ENCODE peak calls at places on chromosomes 2 and 18, in four cellular contexts. X, J, C and S are unnamed samples.

GRCh38 chr2:85888020-85888744 is 608 bp downstream of the ST3GAL5 start:
- DNase-seq in J (peak; percentile 25), C (no peak), X (no peak), S (peak; percentile 16)

GRCh38 chr2:147051248-147051647 is 793.6 kb upstream of the ACVR2A start:
- DNase-seq in J (no peak), X (no peak), C (no peak), S (no peak)

GRCh38 chr2:164620873-164621760 is at the start of gene GRB14:
- DNase-seq in C (no peak), X (no peak), J (no peak), S (no peak)

GRCh38 chr2:231176061-231176460 is 22.4 kb upstream of the ARMC9 start:
- DNase-seq in C (no peak), J (no peak), X (no peak), S (no peak)

GRCh38 chr2:140248623-140249022 is 1468.4 kb upstream of the NXPH2 start:
- DNase-seq in X (no peak), C (no peak), J (no peak), S (no peak)

GRCh38 chr2:181371782-181372292 is 85.3 kb upstream of the ITGA4 start:
- DNase-seq in C (no peak), J (no peak), X (no peak), S (no peak)

GRCh38 chr2:4214444-4215295 is 511.3 kb downstream of the DCDC2C start:
- DNase-seq in J (no peak), X (no peak), C (no peak), S (no peak)

GRCh38 chr2:152550386-152550785 is 166.9 kb downstream of the PRPF40A start:
- DNase-seq in X (no peak), C (no peak), J (no peak), S (no peak)

GRCh38 chr2:240469239-240469636 is 33.8 kb downstream of the GPC1 start:
- DNase-seq in J (no peak), C (no peak), X (no peak), S (no peak)

GRCh38 chr18:37385846-37386435 is 179.7 kb downstream of the CELF4 start:
- DNase-seq in J (no peak), X (peak; percentile 28), C (no peak), S (no peak)

GRCh38 chr2:158779621-158780020 is 15.5 kb upstream of the DAPL1 start:
- DNase-seq in X (no peak), C (no peak), J (no peak), S (no peak)

GRCh38 chr2:98188351-98189046 is 101.5 kb downstream of the VWA3B start:
- DNase-seq in J (no peak), X (no peak), C (no peak), S (no peak)

GRCh38 chr2:96874099-96874831 is 4.4 kb upstream of the SEMA4C start:
- DNase-seq in J (no peak), C (peak; percentile 76), X (no peak), S (no peak)

GRCh38 chr18:58202406-58202730 is 158.3 kb downstream of the NEDD4L start:
- DNase-seq in X (no peak), C (no peak), J (no peak), S (no peak)

DNA sequence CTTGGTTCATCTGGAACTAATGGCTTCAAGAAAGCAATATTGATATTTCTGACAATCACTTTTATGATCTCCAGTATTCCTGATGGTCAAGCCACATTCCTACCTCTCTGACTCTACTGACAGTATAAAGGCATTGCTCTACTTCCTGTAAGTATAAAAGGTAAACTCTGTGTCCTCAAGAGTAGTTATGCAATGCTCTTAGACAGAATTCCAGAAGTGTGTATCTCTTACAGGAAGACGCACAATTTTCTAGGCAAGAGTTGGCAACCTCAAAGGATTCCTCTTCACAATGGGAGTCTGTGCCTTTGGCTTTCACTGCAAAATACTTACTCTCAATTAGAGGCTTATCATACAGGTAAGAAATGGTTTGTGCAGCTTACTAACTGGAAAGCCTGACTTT is 100.1 kb downstream of the THADA start:
- DNase-seq in J (no peak), C (no peak), X (no peak), S (no peak)
- TF ChIP-seq POLR2AphosphoS5 in J (no peak), C (no peak), X (no peak), S (no peak)

GRCh38 chr2:50535256-50535655 is 496.7 kb downstream of the NRXN1 start:
- DNase-seq in X (no peak), C (no peak), J (no peak), S (no peak)

GRCh38 chr2:50525423-50525822 is 506.5 kb downstream of the NRXN1 start:
- DNase-seq in X (no peak), J (no peak), C (no peak), S (no peak)

GRCh38 chr2:50529600-50530218 is 502.2 kb downstream of the NRXN1 start:
- DNase-seq in J (peak; percentile 4), X (peak; percentile 32), C (no peak), S (no peak)
- TF ChIP-seq SPI1 in J (no peak), X (no peak), C (no peak), S (no peak)

GRCh38 chr2:150609831-150610582 is 122.5 kb upstream of the RND3 start:
- DNase-seq in J (no peak), C (no peak), X (no peak), S (no peak)
- TF ChIP-seq POLR2AphosphoS5 in J (no peak), C (no peak), X (no peak), S (no peak)

GRCh38 chr18:24678113-24678512 is 217.7 kb downstream of the HRH4 start:
- DNase-seq in X (no peak), J (no peak), C (no peak), S (no peak)
- TF ChIP-seq SPI1 in X (no peak), J (no peak), C (no peak), S (no peak)

GRCh38 chr2:9951272-9951521 is 296 bp upstream of the GRHL1 start:
- DNase-seq in J (no peak), C (no peak), X (no peak), S (no peak)

GRCh38 chr2:9952856-9953503 is 1.5 kb downstream of the GRHL1 start:
- DNase-seq in C (no peak), J (no peak), X (no peak), S (no peak)

GRCh38 chr2:9950521-9951271 is 797 bp upstream of the GRHL1 start:
- DNase-seq in C (no peak), X (peak; percentile 70), J (peak; percentile 61), S (peak; percentile 1)

GRCh38 chr2:9952286-9952737 is 819 bp downstream of the GRHL1 start:
- DNase-seq in C (no peak), J (no peak), X (no peak), S (no peak)

GRCh38 chr2:9951522-9952285 is at the start of gene GRHL1:
- DNase-seq in C (peak; percentile 24), X (peak; percentile 100), J (peak; percentile 99), S (peak; percentile 81)
- TF ChIP-seq POLR2AphosphoS5 in C (no peak), X (no peak), J (no peak), S (no peak)

DNA sequence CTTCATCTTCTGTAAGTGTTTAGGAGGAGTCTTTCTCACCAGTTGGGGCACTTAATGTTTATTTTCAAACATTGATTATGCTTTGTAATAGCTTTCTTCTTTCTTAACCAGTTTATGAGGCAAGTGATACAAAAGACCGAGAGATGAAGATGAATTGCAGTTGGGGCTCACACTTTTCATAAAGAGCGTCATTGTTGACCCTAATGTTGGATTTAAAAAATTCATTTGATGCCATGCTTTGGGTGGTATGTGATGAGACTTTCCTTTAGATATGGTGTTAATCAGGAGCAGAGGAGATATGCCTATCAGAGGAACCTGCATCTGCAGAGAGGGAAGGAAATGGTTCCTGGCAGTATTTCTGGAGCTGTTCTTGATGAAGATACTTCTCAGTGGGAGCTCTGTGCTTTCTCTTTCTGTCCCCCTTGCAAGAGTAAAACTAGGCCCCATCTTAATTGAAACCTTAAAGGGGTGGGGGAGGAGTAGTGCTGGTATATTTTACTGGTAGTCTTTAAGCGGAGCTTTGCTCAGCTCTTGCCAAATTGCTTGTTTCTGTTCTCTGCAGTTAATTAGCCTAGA is 2.3 kb downstream of the EML4 start:
- DNase-seq in J (no peak), C (no peak), X (no peak), S (no peak)
- TF ChIP-seq SPI1 in J (no peak), C (no peak), X (no peak), S (no peak)

GRCh38 chr2:238286551-238286950 is 1.9 kb downstream of the PER2 start:
- DNase-seq in X (no peak), C (no peak), J (no peak), S (peak; percentile 53)
- TF ChIP-seq POLR2AphosphoS5 in X (no peak), C (no peak), J (no peak), S (no peak)

DNA sequence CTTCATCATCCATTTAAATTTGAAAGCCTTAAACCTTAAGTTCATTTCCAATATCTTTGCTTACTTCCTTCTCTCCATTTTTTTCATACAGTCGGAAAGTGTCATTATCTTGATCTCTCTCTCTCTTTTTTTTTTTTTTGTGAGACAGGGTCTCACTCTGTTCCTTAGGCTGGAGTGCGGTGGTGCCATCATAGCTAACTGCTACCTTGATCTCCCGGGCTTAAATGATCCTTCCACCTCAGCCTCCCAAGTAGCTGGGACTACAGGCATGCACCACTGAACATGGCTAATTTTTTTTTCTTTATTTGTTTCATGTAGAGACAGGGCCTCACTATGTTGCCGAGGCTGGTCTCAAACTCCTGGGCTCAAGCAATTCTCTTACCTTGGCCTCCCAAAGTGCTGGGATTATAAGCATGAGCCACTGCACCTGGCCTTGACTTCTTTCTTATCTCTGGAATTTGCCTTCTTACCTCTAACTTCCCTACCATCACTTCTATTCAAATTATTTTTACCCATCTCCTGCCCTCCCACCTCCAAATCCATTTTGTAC is 222.2 kb downstream of the MYCN start:
- DNase-seq in C (no peak), X (no peak), J (no peak), S (no peak)
- TF ChIP-seq SPI1 in C (no peak), X (no peak), J (no peak), S (no peak)